ENCODE peak calls at places on chromosomes 12 and 14, in four cellular contexts. W, A, Z and B are unnamed samples.

GRCh38 chr12:51269174-51270066 is 795 bp downstream of the SMAGP start:
- DNase-seq in W (peak), A (peak), Z (peak), B (peak)

GRCh38 chr12:65494537-65494936 is 216.1 kb downstream of the MSRB3 start:
- DNase-seq in W (no peak), A (no peak), Z (no peak), B (no peak)

GRCh38 chr14:22939684-22940083 is 10.5 kb upstream of the PRMT5 start:
- DNase-seq in W (no peak), A (no peak), Z (no peak), B (no peak)

GRCh38 chr14:36988989-36989388 is 183.4 kb downstream of the SLC25A21 start:
- DNase-seq in W (no peak), A (no peak), Z (no peak), B (no peak)

GRCh38 chr12:130714091-130714590 is 2.0 kb downstream of the RIMBP2 start:
- DNase-seq in W (no peak), A (no peak), Z (no peak), B (no peak)

GRCh38 chr12:5166976-5167375 is 123.3 kb downstream of the KCNA5 start:
- DNase-seq in W (no peak), A (no peak), Z (no peak), B (no peak)

GRCh38 chr14:33282811-33283210 is 344.1 kb downstream of the NPAS3 start:
- DNase-seq in W (no peak), A (no peak), Z (no peak), B (no peak)

GRCh38 chr12:71589478-71589881 is 74.2 kb downstream of the ZFC3H1 start:
- DNase-seq in W (no peak), A (no peak), Z (no peak), B (no peak)

GRCh38 chr14:57169901-57170300 is 98.8 kb downstream of the EXOC5 start:
- DNase-seq in W (no peak), A (no peak), Z (no peak), B (no peak)

GRCh38 chr14:78902010-78902623 is 731.9 kb downstream of the NRXN3 start:
- DNase-seq in W (no peak), A (peak), Z (peak), B (peak)

GRCh38 chr12:13749380-13749779 is 232.0 kb downstream of the GRIN2B start:
- DNase-seq in W (no peak), A (no peak), Z (no peak), B (no peak)

GRCh38 chr12:99852666-99853065 is 132.1 kb downstream of the ANKS1B start:
- DNase-seq in W (no peak), A (no peak), Z (no peak), B (no peak)

DNA sequence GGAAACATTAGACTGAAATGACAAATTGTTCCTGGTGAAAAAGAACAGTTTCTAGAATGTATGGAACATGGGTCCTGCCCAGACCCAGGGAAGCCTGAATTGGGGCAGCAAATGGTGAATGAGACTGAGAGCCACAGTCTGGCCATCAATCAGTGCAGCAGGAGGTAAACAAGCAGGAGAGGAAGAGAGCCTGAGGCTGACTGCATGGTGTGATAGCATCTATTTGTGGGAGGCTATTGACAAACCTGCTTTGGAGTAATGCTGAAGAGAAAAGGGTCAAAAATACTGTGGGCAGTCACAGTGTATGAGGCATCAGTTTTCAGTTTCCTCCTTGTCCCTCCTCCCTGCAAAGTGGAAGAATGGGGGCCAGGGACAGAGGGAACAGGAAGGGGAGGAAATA is 136.8 kb downstream of the ANKS1B start:
- DNase-seq in W (no peak), A (no peak), Z (no peak), B (no peak)
- TF ChIP-seq CTCF in W (no peak), A (no peak), Z (no peak), B (no peak)

DNA sequence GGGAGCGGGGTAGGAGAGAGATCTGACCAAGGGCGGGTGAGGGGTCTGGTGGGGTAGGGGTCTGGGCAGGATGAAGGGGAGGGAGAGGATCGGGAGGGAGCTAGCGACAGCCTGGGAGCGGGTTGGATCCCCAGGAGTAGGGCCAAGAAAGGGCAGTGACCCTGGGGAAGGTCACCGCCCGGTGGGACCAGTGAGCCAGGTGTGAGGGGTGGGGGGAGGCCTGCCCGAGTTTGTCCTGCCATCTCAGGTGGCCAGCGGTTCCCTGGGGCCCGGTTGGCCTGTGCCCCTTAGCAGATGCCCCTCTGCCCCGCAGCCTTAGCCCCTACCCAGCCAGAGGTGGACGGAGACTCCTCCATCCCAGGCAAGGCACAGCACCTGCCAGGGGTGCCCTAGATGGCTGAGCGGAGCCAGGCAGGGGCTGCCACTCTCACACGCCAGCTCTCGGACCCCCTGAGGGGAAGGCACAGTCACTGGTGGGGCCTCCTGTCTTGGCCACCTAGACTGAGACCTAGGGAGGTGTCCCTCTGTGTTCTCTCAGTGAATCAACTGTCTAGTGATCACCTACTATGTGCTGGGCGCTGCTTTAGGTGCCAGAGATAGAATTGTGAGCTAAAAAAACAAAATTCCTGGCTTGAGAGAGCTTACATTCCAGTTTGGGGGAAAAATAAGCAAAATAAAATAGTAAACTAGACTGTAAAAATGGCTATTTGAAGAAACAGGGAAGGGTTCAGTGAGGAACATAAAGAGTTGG is 631 bp upstream of the TTC7B start:
- DNase-seq in W (no peak), A (no peak), Z (peak), B (no peak)
- TF ChIP-seq CTCF in W (no peak), A (no peak), Z (no peak), B (no peak)

GRCh38 chr12:41459815-41460214 is 271.7 kb downstream of the PDZRN4 start:
- DNase-seq in W (no peak), A (no peak), Z (no peak), B (no peak)
- TF ChIP-seq CTCF in W (no peak), A (no peak), Z (no peak), B (no peak)

GRCh38 chr12:113413488-113413939 is 8.7 kb upstream of the SDSL start:
- DNase-seq in W (no peak), A (no peak), Z (no peak), B (peak)

GRCh38 chr12:113414519-113415038 is 7.6 kb upstream of the SDSL start:
- DNase-seq in W (no peak), A (no peak), Z (no peak), B (no peak)

GRCh38 chr12:113418213-113418879 is 3.8 kb upstream of the SDSL start:
- DNase-seq in W (no peak), A (no peak), Z (peak), B (no peak)

GRCh38 chr12:113420996-113421595 is 1.1 kb upstream of the SDSL start:
- DNase-seq in W (no peak), A (no peak), Z (no peak), B (no peak)

DNA sequence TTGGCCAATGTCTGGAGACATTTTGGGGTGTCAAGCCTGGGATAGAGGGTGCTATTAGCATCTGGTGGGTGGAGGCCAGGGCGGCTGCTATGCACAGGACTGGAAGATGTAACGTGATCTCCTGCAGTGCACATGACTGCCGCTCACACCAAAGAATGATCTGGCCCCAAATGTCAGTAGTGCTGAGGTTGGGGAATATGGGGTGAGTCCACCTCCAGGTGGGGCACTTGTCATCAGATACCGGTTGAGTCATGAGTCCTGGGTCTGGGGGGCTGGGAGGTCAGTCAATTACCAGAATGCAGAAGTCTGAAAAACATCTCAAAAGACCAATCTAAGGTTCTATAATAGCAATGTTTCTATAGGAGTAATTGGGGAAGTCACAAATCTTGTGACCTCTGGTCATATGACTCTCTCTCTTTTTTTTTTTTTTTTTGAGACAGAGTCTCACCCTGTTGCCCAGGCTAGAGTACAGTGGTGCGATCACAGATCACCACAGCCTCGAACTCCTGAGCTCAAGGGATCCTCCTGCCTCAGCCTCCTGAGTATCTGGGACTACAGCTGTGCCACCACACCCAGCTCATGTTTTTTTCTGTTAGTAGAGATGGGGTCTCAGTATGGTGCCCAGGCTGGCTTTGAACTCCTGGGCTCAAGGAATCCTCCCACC is 6.0 kb upstream of the SDSL start:
- DNase-seq in W (no peak), A (no peak), Z (no peak), B (peak)
- TF ChIP-seq CTCF in W (no peak), A (no peak), Z (no peak), B (no peak)

GRCh38 chr12:117035287-117035686 is 63.9 kb downstream of the TESC start:
- DNase-seq in W (no peak), A (no peak), Z (no peak), B (no peak)
- TF ChIP-seq CTCF in W (no peak), A (no peak), Z (no peak), B (no peak)